ENCODE peak calls at places on chromosomes 6 and 20, in four cellular contexts. X is mucosa of descending colon; L is activated T-cell treated with anti-CD3 and anti-CD28 coated beads, Interleukin-2, amount 50 U/mL, for 24 hours; I is GM12865. U is an unnamed sample.

GRCh38 chr6:138545621-138545980 is 46.3 kb upstream of the NHSL1 start:
- DNase-seq in X (no peak), L (no peak), I (no peak), U (no peak)

GRCh38 chr20:33838035-33838864 is 27.1 kb downstream of the CHMP4B start:
- DNase-seq in I (no peak), L (no peak), X (no peak), U (no peak)

GRCh38 chr20:7291319-7291943 is 523.9 kb downstream of the BMP2 start:
- DNase-seq in X (no peak), I (no peak), L (no peak), U (no peak)

GRCh38 chr6:33843696-33844121 is 39.9 kb upstream of the MLN start:
- DNase-seq in I (no peak), X (no peak), L (no peak), U (no peak)

GRCh38 chr6:29516108-29516507 is 28.4 kb upstream of the MAS1L start:
- DNase-seq in X (no peak), L (no peak), I (peak; percentile 27), U (peak; percentile 72)

GRCh38 chr6:166661329-166661728 is 34.3 kb upstream of the RPS6KA2 start:
- DNase-seq in L (no peak), X (no peak), I (no peak), U (no peak)

GRCh38 chr20:33899106-33899505 is 88.0 kb downstream of the CHMP4B start:
- DNase-seq in I (no peak), X (no peak), L (no peak), U (no peak)

GRCh38 chr6:148497256-148497655 is 154.6 kb downstream of the SASH1 start:
- DNase-seq in X (no peak), L (no peak), I (no peak), U (no peak)

GRCh38 chr20:39785252-39785917 is 823.2 kb downstream of the DHX35 start:
- DNase-seq in X (no peak), L (no peak), I (no peak), U (no peak)

GRCh38 chr6:13493147-13493546 is 5.7 kb upstream of the GFOD1 start:
- DNase-seq in X (no peak), I (no peak), L (no peak), U (no peak)

GRCh38 chr6:52176550-52176949 is 9.6 kb upstream of the IL17A start:
- DNase-seq in L (no peak), I (peak; percentile 84), X (peak; percentile 9), U (no peak)

GRCh38 chr6:34272022-34272926 is 23.5 kb upstream of the SMIM29 start:
- DNase-seq in I (no peak), L (no peak), X (no peak), U (no peak)

GRCh38 chr6:70456725-70457124 is 43.4 kb downstream of the FAM135A start:
- DNase-seq in L (no peak), X (peak; percentile 32), I (no peak), U (no peak)

GRCh38 chr6:70292144-70292543 is 10.7 kb downstream of the COL9A1 start:
- DNase-seq in L (no peak), X (no peak), I (no peak), U (no peak)

GRCh38 chr20:59835057-59835447 is 98.4 kb downstream of the SYCP2 start:
- DNase-seq in X (no peak), I (no peak), L (no peak), U (no peak)

GRCh38 chr20:48192109-48192508 is 406.8 kb upstream of the SULF2 start:
- DNase-seq in X (peak; percentile 58), I (no peak), L (no peak), U (no peak)

U was measured in activated effector memory CD4-positive, alpha-beta T cell treated with anti-CD3 and anti-CD28 coated beads, Interleukin-2, amount 50 U/mL, for 16 hours.